ENCODE peak calls at places on chromosomes 1 and 21, in seven cellular contexts. W is ureter; S is activated effector memory CD4-positive, alpha-beta T cell treated with anti-CD3 and anti-CD28 coated beads, Interleukin-2, amount 50 U/mL, for 16 hours; P is HepG2; V is NCI-H1417; T is HuH-7.5; M is HTR-8/SVneo. U is an unnamed sample.

GRCh38 chr1:235077571-235078479 is 50.8 kb downstream of the TOMM20 start:
- DNase-seq in W (no peak), S (peak; percentile 76), P (no peak), V (no peak), T (no peak), M (no peak), U (peak; percentile 78)

GRCh38 chr1:45922813-45923212 is 119.4 kb downstream of the MAST2 start:
- DNase-seq in W (no peak), S (no peak), P (no peak), V (no peak), T (no peak), M (no peak), U (no peak)

GRCh38 chr21:44350773-44351481 is 2.5 kb upstream of the TRPM2 start:
- DNase-seq in W (no peak), S (no peak), P (no peak), V (no peak), T (no peak), M (no peak), U (no peak)

GRCh38 chr1:180270767-180271639 is 40.9 kb downstream of the LHX4 start:
- DNase-seq in W (no peak), S (no peak), P (peak; percentile 30), V (no peak), T (no peak), M (no peak), U (peak; percentile 50)

GRCh38 chr21:46071082-46071481 is 26.8 kb upstream of the COL6A2 start:
- DNase-seq in W (no peak), S (peak; percentile 25), P (no peak), V (no peak), T (no peak), M (no peak), U (peak; percentile 27)

GRCh38 chr1:190168116-190168515 is 309.5 kb downstream of the BRINP3 start:
- DNase-seq in W (no peak), S (no peak), P (no peak), V (no peak), T (no peak), M (peak; percentile 10), U (no peak)

GRCh38 chr21:29187939-29188338 is 57.5 kb downstream of the MAP3K7CL start:
- DNase-seq in W (no peak), S (no peak), P (peak; percentile 66), V (no peak), T (no peak), M (no peak), U (no peak)

GRCh38 chr1:180198186-180198585 is 31.9 kb upstream of the LHX4 start:
- DNase-seq in W (peak; percentile 65), S (no peak), P (no peak), V (peak; percentile 5), T (no peak), M (no peak), U (no peak)

GRCh38 chr21:39326607-39327307 is 13.3 kb upstream of the BRWD1 start:
- DNase-seq in W (no peak), S (no peak), P (no peak), V (no peak), T (no peak), M (no peak), U (no peak)

GRCh38 chr1:24735619-24736375 is 9.4 kb upstream of the CLIC4 start:
- DNase-seq in W (peak; percentile 59), S (no peak), P (no peak), V (peak; percentile 30), T (no peak), M (no peak), U (peak; percentile 38)

GRCh38 chr21:18275740-18276139 is 31.1 kb downstream of the CHODL start:
- DNase-seq in W (no peak), S (no peak), P (no peak), V (no peak), T (no peak), M (no peak), U (no peak)

GRCh38 chr21:8997011-8997440 is 1524.4 kb upstream of the TPTE start:
- DNase-seq in W (no peak), S (no peak), P (peak; percentile 78), V (no peak), T (no peak), M (no peak), U (no peak)

GRCh38 chr1:41560496-41560895 is 76.0 kb upstream of the EDN2 start:
- DNase-seq in W (no peak), S (no peak), P (no peak), V (no peak), T (no peak), M (no peak), U (no peak)

GRCh38 chr1:115166531-115167091 is 77.3 kb upstream of the TSPAN2 start:
- DNase-seq in W (no peak), S (no peak), P (no peak), V (no peak), T (no peak), M (no peak), U (no peak)

GRCh38 chr1:200437556-200438203 is 27.8 kb upstream of the ZNF281 start:
- DNase-seq in W (no peak), S (no peak), P (no peak), V (no peak), T (no peak), M (no peak), U (no peak)

GRCh38 chr1:197915797-197916686 is 1.1 kb upstream of the LHX9 start:
- DNase-seq in W (no peak), S (no peak), P (peak; percentile 67), V (peak; percentile 82), T (peak; percentile 89), M (peak; percentile 75), U (peak; percentile 79)

GRCh38 chr21:15277498-15277897 is 212.7 kb upstream of the NRIP1 start:
- DNase-seq in W (no peak), S (no peak), P (no peak), V (no peak), T (no peak), M (no peak), U (no peak)

GRCh38 chr1:53572061-53572801 is 113.0 kb downstream of the DMRTB1 start:
- DNase-seq in W (no peak), S (peak; percentile 42), P (no peak), V (peak; percentile 77), T (no peak), M (peak; percentile 69), U (peak; percentile 51)

GRCh38 chr1:32888134-32888533 is 1.8 kb downstream of the HPCA start:
- DNase-seq in W (no peak), S (no peak), P (no peak), V (no peak), T (no peak), M (no peak), U (no peak)

GRCh38 chr1:68217060-68217554 is 15.2 kb downstream of the WLS start:
- DNase-seq in W (no peak), S (no peak), P (no peak), V (peak; percentile 79), T (no peak), M (no peak), U (no peak)

GRCh38 chr1:110477041-110477440 is 26.1 kb downstream of the PROK1 start:
- DNase-seq in W (no peak), S (no peak), P (peak; percentile 13), V (no peak), T (no peak), M (peak; percentile 35), U (no peak)

GRCh38 chr1:230850547-230850946 is 17.8 kb downstream of the C1orf198 start:
- DNase-seq in W (no peak), S (no peak), P (no peak), V (no peak), T (no peak), M (no peak), U (no peak)

GRCh38 chr1:55049914-55050278 is 10.5 kb downstream of the PCSK9 start:
- DNase-seq in W (no peak), S (peak; percentile 37), P (no peak), V (no peak), T (no peak), M (no peak), U (no peak)

GRCh38 chr1:93016171-93016570 is 54.9 kb upstream of the DIPK1A start:
- DNase-seq in W (no peak), S (no peak), P (peak; percentile 5), V (no peak), T (peak; percentile 18), M (no peak), U (no peak)

GRCh38 chr21:38937286-38937790 is 131.6 kb downstream of the ETS2 start:
- DNase-seq in W (no peak), S (no peak), P (no peak), V (no peak), T (no peak), M (no peak), U (no peak)

GRCh38 chr21:37503848-37504467 is 137.4 kb downstream of the DYRK1A start:
- DNase-seq in W (no peak), S (no peak), P (peak; percentile 8), V (no peak), T (no peak), M (peak; percentile 9), U (no peak)

GRCh38 chr1:54887665-54888071 is 673 bp upstream of the DHCR24 start:
- DNase-seq in W (no peak), S (no peak), P (no peak), V (no peak), T (no peak), M (no peak), U (no peak)

GRCh38 chr1:69246721-69247120 is 321.0 kb upstream of the LRRC7 start:
- DNase-seq in W (no peak), S (no peak), P (no peak), V (no peak), T (no peak), M (no peak), U (no peak)

GRCh38 chr1:77036560-77036959 is 169.3 kb downstream of the ST6GALNAC5 start:
- DNase-seq in W (no peak), S (no peak), P (no peak), V (no peak), T (no peak), M (peak; percentile 3), U (no peak)

GRCh38 chr1:150309758-150310495 is 11.4 kb upstream of the PRPF3 start:
- DNase-seq in W (no peak), S (no peak), P (no peak), V (no peak), T (no peak), M (no peak), U (no peak)

GRCh38 chr1:39733161-39733560 is 5.5 kb upstream of the PPIE start:
- DNase-seq in W (peak; percentile 18), S (no peak), P (no peak), V (no peak), T (no peak), M (no peak), U (no peak)

GRCh38 chr1:32339363-32339978 is 3.4 kb upstream of the MARCKSL1 start:
- DNase-seq in W (no peak), S (peak; percentile 69), P (no peak), V (no peak), T (no peak), M (no peak), U (peak; percentile 72)

GRCh38 chr21:36914244-36915013 is 52.0 kb downstream of the HLCS start:
- DNase-seq in W (no peak), S (no peak), P (no peak), V (no peak), T (no peak), M (no peak), U (no peak)

GRCh38 chr1:207309775-207310273 is 11.7 kb upstream of the CD55 start:
- DNase-seq in W (no peak), S (no peak), P (peak; percentile 39), V (no peak), T (no peak), M (peak; percentile 75), U (no peak)

GRCh38 chr21:29418813-29419212 is 120.1 kb downstream of the BACH1 start:
- DNase-seq in W (no peak), S (no peak), P (no peak), V (no peak), T (no peak), M (no peak), U (no peak)

GRCh38 chr1:208247696-208248095 is 3.5 kb upstream of the PLXNA2 start:
- DNase-seq in W (no peak), S (no peak), P (no peak), V (no peak), T (no peak), M (no peak), U (no peak)

GRCh38 chr1:204465469-204466415 is 28.9 kb downstream of the PIK3C2B start:
- DNase-seq in W (no peak), S (no peak), P (no peak), V (no peak), T (no peak), M (no peak), U (no peak)

GRCh38 chr1:192108143-192108542 is 50.1 kb upstream of the RGS18 start:
- DNase-seq in W (no peak), S (no peak), P (no peak), V (no peak), T (no peak), M (no peak), U (no peak)